ENCODE peak calls at places on chromosomes 2 and 18, in six cellular contexts. One of them, this sample, is unnamed.

GRCh38 chr2:72141032-72141645 is 6.5 kb downstream of the CYP26B1 start:
- DNase-seq in CD8-positive, alpha-beta T cell: no peak
- DNase-seq in gastrocnemius medialis: peak
- DNase-seq in PC-9: no peak
- DNase-seq in fibroblast of mammary gland: no peak
- DNase-seq in PC-3: no peak
- DNase-seq in this sample: no peak

GRCh38 chr2:224309216-224309615 is 92.7 kb downstream of the FAM124B start:
- DNase-seq in CD8-positive, alpha-beta T cell: no peak
- DNase-seq in gastrocnemius medialis: no peak
- DNase-seq in PC-9: no peak
- DNase-seq in fibroblast of mammary gland: peak
- DNase-seq in PC-3: no peak
- DNase-seq in this sample: no peak

GRCh38 chr2:150100311-150100710 is 387.2 kb downstream of the RND3 start:
- DNase-seq in CD8-positive, alpha-beta T cell: no peak
- DNase-seq in gastrocnemius medialis: no peak
- DNase-seq in PC-9: no peak
- DNase-seq in fibroblast of mammary gland: no peak
- DNase-seq in PC-3: no peak
- DNase-seq in this sample: no peak

GRCh38 chr2:45706028-45706427 is 54.6 kb downstream of the PRKCE start:
- DNase-seq in CD8-positive, alpha-beta T cell: no peak
- DNase-seq in gastrocnemius medialis: no peak
- DNase-seq in PC-9: no peak
- DNase-seq in fibroblast of mammary gland: peak
- DNase-seq in PC-3: no peak
- DNase-seq in this sample: no peak

GRCh38 chr2:196987654-196988364 is 61.3 kb upstream of the PGAP1 start:
- DNase-seq in CD8-positive, alpha-beta T cell: no peak
- DNase-seq in gastrocnemius medialis: no peak
- DNase-seq in PC-9: peak
- DNase-seq in fibroblast of mammary gland: peak
- DNase-seq in PC-3: peak
- DNase-seq in this sample: peak

GRCh38 chr2:72236445-72237067 is 88.9 kb upstream of the CYP26B1 start:
- DNase-seq in CD8-positive, alpha-beta T cell: no peak
- DNase-seq in gastrocnemius medialis: no peak
- DNase-seq in PC-9: peak
- DNase-seq in fibroblast of mammary gland: peak
- DNase-seq in PC-3: peak
- DNase-seq in this sample: peak

GRCh38 chr18:55863876-55864275 is 275.9 kb upstream of the TCF4 start:
- DNase-seq in CD8-positive, alpha-beta T cell: no peak
- DNase-seq in gastrocnemius medialis: no peak
- DNase-seq in PC-9: no peak
- DNase-seq in fibroblast of mammary gland: peak
- DNase-seq in PC-3: no peak
- DNase-seq in this sample: no peak

GRCh38 chr2:32882911-32883810 is 63.6 kb upstream of the LTBP1 start:
- DNase-seq in CD8-positive, alpha-beta T cell: no peak
- DNase-seq in gastrocnemius medialis: no peak
- DNase-seq in PC-9: no peak
- DNase-seq in fibroblast of mammary gland: peak
- DNase-seq in PC-3: no peak
- DNase-seq in this sample: no peak

GRCh38 chr18:26103579-26103978 is 13.2 kb upstream of the SS18 start:
- DNase-seq in CD8-positive, alpha-beta T cell: peak
- DNase-seq in gastrocnemius medialis: no peak
- DNase-seq in PC-9: no peak
- DNase-seq in fibroblast of mammary gland: no peak
- DNase-seq in PC-3: peak
- DNase-seq in this sample: peak

GRCh38 chr2:39730685-39731302 is 48.3 kb downstream of the THUMPD2 start:
- DNase-seq in CD8-positive, alpha-beta T cell: no peak
- DNase-seq in gastrocnemius medialis: no peak
- DNase-seq in PC-9: no peak
- DNase-seq in fibroblast of mammary gland: peak
- DNase-seq in PC-3: peak
- DNase-seq in this sample: peak

GRCh38 chr2:157246212-157247067 is 11.1 kb upstream of the GALNT5 start:
- DNase-seq in CD8-positive, alpha-beta T cell: no peak
- DNase-seq in gastrocnemius medialis: no peak
- DNase-seq in PC-9: peak
- DNase-seq in fibroblast of mammary gland: peak
- DNase-seq in PC-3: peak
- DNase-seq in this sample: peak

GRCh38 chr18:65753520-65753919 is 2.7 kb downstream of the CDH7 start:
- DNase-seq in CD8-positive, alpha-beta T cell: no peak
- DNase-seq in gastrocnemius medialis: no peak
- DNase-seq in PC-9: no peak
- DNase-seq in fibroblast of mammary gland: no peak
- DNase-seq in PC-3: peak
- DNase-seq in this sample: peak

GRCh38 chr2:237471457-237472186 is 15.4 kb upstream of the MLPH start:
- DNase-seq in CD8-positive, alpha-beta T cell: peak
- DNase-seq in gastrocnemius medialis: peak
- DNase-seq in PC-9: peak
- DNase-seq in fibroblast of mammary gland: peak
- DNase-seq in PC-3: peak
- DNase-seq in this sample: peak

GRCh38 chr2:174546519-174547506 is 50.8 kb downstream of the WIPF1 start:
- DNase-seq in CD8-positive, alpha-beta T cell: no peak
- DNase-seq in gastrocnemius medialis: no peak
- DNase-seq in PC-9: peak
- DNase-seq in fibroblast of mammary gland: peak
- DNase-seq in PC-3: peak
- DNase-seq in this sample: peak
- TF ChIP-seq CTCF in CD8-positive, alpha-beta T cell: no peak
- TF ChIP-seq CTCF in gastrocnemius medialis: no peak
- TF ChIP-seq CTCF in PC-9: peak
- TF ChIP-seq CTCF in fibroblast of mammary gland: peak
- TF ChIP-seq CTCF in PC-3: peak
- TF ChIP-seq CTCF in this sample: no peak

GRCh38 chr2:28412625-28413151 is 20.0 kb downstream of the FOSL2 start:
- DNase-seq in CD8-positive, alpha-beta T cell: no peak
- DNase-seq in gastrocnemius medialis: no peak
- DNase-seq in PC-9: no peak
- DNase-seq in fibroblast of mammary gland: no peak
- DNase-seq in PC-3: no peak
- DNase-seq in this sample: no peak

GRCh38 chr2:28413896-28414290 is 21.2 kb downstream of the FOSL2 start:
- DNase-seq in CD8-positive, alpha-beta T cell: no peak
- DNase-seq in gastrocnemius medialis: no peak
- DNase-seq in PC-9: no peak
- DNase-seq in fibroblast of mammary gland: no peak
- DNase-seq in PC-3: no peak
- DNase-seq in this sample: no peak

GRCh38 chr2:28411956-28412609 is 19.4 kb downstream of the FOSL2 start:
- DNase-seq in CD8-positive, alpha-beta T cell: no peak
- DNase-seq in gastrocnemius medialis: peak
- DNase-seq in PC-9: no peak
- DNase-seq in fibroblast of mammary gland: no peak
- DNase-seq in PC-3: no peak
- DNase-seq in this sample: no peak

GRCh38 chr2:28414583-28414982 is 21.9 kb downstream of the FOSL2 start:
- DNase-seq in CD8-positive, alpha-beta T cell: no peak
- DNase-seq in gastrocnemius medialis: no peak
- DNase-seq in PC-9: no peak
- DNase-seq in fibroblast of mammary gland: no peak
- DNase-seq in PC-3: no peak
- DNase-seq in this sample: no peak

GRCh38 chr2:28413152-28413895 is 20.7 kb downstream of the FOSL2 start:
- DNase-seq in CD8-positive, alpha-beta T cell: no peak
- DNase-seq in gastrocnemius medialis: peak
- DNase-seq in PC-9: peak
- DNase-seq in fibroblast of mammary gland: no peak
- DNase-seq in PC-3: no peak
- DNase-seq in this sample: no peak
- TF ChIP-seq CTCF in CD8-positive, alpha-beta T cell: no peak
- TF ChIP-seq CTCF in gastrocnemius medialis: peak
- TF ChIP-seq CTCF in PC-9: no peak
- TF ChIP-seq CTCF in fibroblast of mammary gland: no peak
- TF ChIP-seq CTCF in PC-3: peak
- TF ChIP-seq CTCF in this sample: no peak

GRCh38 chr2:15748736-15749323 is 157.2 kb downstream of the DDX1 start:
- DNase-seq in CD8-positive, alpha-beta T cell: no peak
- DNase-seq in gastrocnemius medialis: no peak
- DNase-seq in PC-9: no peak
- DNase-seq in fibroblast of mammary gland: peak
- DNase-seq in PC-3: peak
- DNase-seq in this sample: peak
- TF ChIP-seq CTCF in CD8-positive, alpha-beta T cell: no peak
- TF ChIP-seq CTCF in gastrocnemius medialis: no peak
- TF ChIP-seq CTCF in PC-9: peak
- TF ChIP-seq CTCF in fibroblast of mammary gland: peak
- TF ChIP-seq CTCF in PC-3: peak
- TF ChIP-seq CTCF in this sample: no peak

DNA sequence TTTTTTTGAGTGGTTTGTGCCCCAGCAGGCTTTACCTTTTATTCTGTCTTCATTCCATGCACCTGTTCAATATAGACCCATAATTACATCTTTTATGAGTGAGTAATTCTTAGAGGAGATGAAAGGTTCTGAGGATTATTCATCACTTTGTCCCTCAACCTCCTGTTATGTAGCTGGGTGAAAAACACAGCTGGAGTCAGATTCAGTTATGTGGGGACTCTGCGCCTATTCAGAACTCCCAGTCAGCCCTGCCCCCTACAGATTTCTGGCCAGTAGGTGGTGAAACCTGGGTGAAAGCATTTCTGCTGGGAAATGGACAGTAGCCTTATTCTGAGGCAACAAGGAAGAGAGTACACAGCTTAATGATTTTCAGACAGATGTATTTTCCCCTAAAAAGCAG is 107.8 kb downstream of the MGAT5 start:
- DNase-seq in CD8-positive, alpha-beta T cell: no peak
- DNase-seq in gastrocnemius medialis: no peak
- DNase-seq in PC-9: no peak
- DNase-seq in fibroblast of mammary gland: no peak
- DNase-seq in PC-3: peak
- DNase-seq in this sample: no peak
- TF ChIP-seq CTCF in CD8-positive, alpha-beta T cell: no peak
- TF ChIP-seq CTCF in gastrocnemius medialis: no peak
- TF ChIP-seq CTCF in PC-9: no peak
- TF ChIP-seq CTCF in fibroblast of mammary gland: no peak
- TF ChIP-seq CTCF in PC-3: no peak
- TF ChIP-seq CTCF in this sample: no peak

This sample was measured in MCF 10A.